ENCODE peak calls at places on chromosomes 16 and 17, in seven cellular contexts. N, G, H, Y, V, U and B are unnamed samples.
A peak's percentile ranks its signal among the peaks of the same experiment; 100 is the strongest.

GRCh38 chr17:43720311-43721060 is 38.1 kb downstream of the SOST start:
- DNase-seq in N (peak; percentile 61), G (no peak), H (peak; percentile 73), Y (peak; percentile 68), V (peak; percentile 27), U (peak; percentile 81), B (peak; percentile 84)

GRCh38 chr17:59277031-59277430 is 54.4 kb upstream of the YPEL2 start:
- DNase-seq in N (no peak), G (no peak), H (peak; percentile 20), Y (no peak), V (no peak), U (no peak), B (no peak)

GRCh38 chr16:9122342-9122741 is 30.9 kb downstream of the HAPSTR1 start:
- DNase-seq in N (no peak), G (no peak), H (no peak), Y (no peak), V (no peak), U (no peak), B (no peak)

GRCh38 chr16:4936181-4936990 is 562 bp downstream of the PPL start:
- DNase-seq in N (no peak), G (no peak), H (no peak), Y (no peak), V (no peak), U (no peak), B (no peak)

GRCh38 chr17:59607817-59608403 is 11.8 kb upstream of the CLTC start:
- DNase-seq in N (no peak), G (no peak), H (no peak), Y (no peak), V (no peak), U (no peak), B (no peak)

GRCh38 chr17:75563063-75563758 is 24.4 kb upstream of the MYO15B start:
- DNase-seq in N (no peak), G (no peak), H (no peak), Y (no peak), V (no peak), U (no peak), B (no peak)

GRCh38 chr16:66927012-66927436 is 1.7 kb upstream of the RRAD start:
- DNase-seq in N (no peak), G (peak; percentile 75), H (no peak), Y (no peak), V (no peak), U (no peak), B (no peak)

GRCh38 chr16:87487361-87487924 is 5.4 kb downstream of the ZCCHC14 start:
- DNase-seq in N (no peak), G (no peak), H (no peak), Y (no peak), V (no peak), U (peak; percentile 48), B (no peak)

GRCh38 chr17:60926466-60927183 is 249.0 kb downstream of the BCAS3 start:
- DNase-seq in N (no peak), G (no peak), H (no peak), Y (no peak), V (no peak), U (no peak), B (no peak)

GRCh38 chr16:24539850-24540484 is 601 bp downstream of the RBBP6 start:
- DNase-seq in N (peak; percentile 32), G (no peak), H (no peak), Y (no peak), V (no peak), U (peak; percentile 27), B (peak; percentile 60)

GRCh38 chr17:42775534-42776098 is 2.4 kb downstream of the VPS25 start:
- DNase-seq in N (no peak), G (no peak), H (no peak), Y (no peak), V (no peak), U (no peak), B (no peak)

GRCh38 chr16:27491894-27492587 is 57.7 kb downstream of the GTF3C1 start:
- DNase-seq in N (no peak), G (no peak), H (no peak), Y (no peak), V (no peak), U (no peak), B (no peak)

GRCh38 chr17:62718420-62718819 is 89.7 kb downstream of the MARCHF10 start:
- DNase-seq in N (no peak), G (no peak), H (no peak), Y (no peak), V (no peak), U (no peak), B (no peak)

GRCh38 chr16:53817117-53817516 is 113.2 kb downstream of the FTO start:
- DNase-seq in N (no peak), G (peak; percentile 82), H (no peak), Y (no peak), V (no peak), U (no peak), B (no peak)

GRCh38 chr16:2598723-2599122 is 60.9 kb downstream of the PDPK1 start:
- DNase-seq in N (no peak), G (no peak), H (no peak), Y (no peak), V (no peak), U (no peak), B (no peak)

GRCh38 chr16:81996664-81997529 is 14.4 kb downstream of the SDR42E1 start:
- DNase-seq in N (no peak), G (peak; percentile 31), H (no peak), Y (no peak), V (no peak), U (no peak), B (no peak)

GRCh38 chr16:1584926-1585487 is 26.9 kb downstream of the IFT140 start:
- DNase-seq in N (no peak), G (no peak), H (no peak), Y (no peak), V (no peak), U (no peak), B (no peak)

GRCh38 chr17:49132699-49133364 is at the start of gene B4GALNT2:
- DNase-seq in N (peak; percentile 3), G (no peak), H (no peak), Y (peak; percentile 4), V (no peak), U (no peak), B (no peak)

GRCh38 chr16:62445909-62446308 is 409.7 kb upstream of the CDH8 start:
- DNase-seq in N (no peak), G (no peak), H (no peak), Y (no peak), V (no peak), U (no peak), B (no peak)

GRCh38 chr17:73341350-73342056 is 29.7 kb upstream of the CDC42EP4 start:
- DNase-seq in N (no peak), G (no peak), H (no peak), Y (no peak), V (no peak), U (no peak), B (no peak)

GRCh38 chr16:25030420-25031131 is 15.4 kb upstream of the ARHGAP17 start:
- DNase-seq in N (no peak), G (no peak), H (no peak), Y (peak; percentile 50), V (no peak), U (no peak), B (no peak)

GRCh38 chr16:90019543-90020259 is 445 bp upstream of the DBNDD1 start:
- DNase-seq in N (peak; percentile 22), G (no peak), H (no peak), Y (peak; percentile 48), V (no peak), U (no peak), B (no peak)

GRCh38 chr17:17681187-17681743 is at the start of gene RAI1:
- DNase-seq in N (peak; percentile 52), G (no peak), H (peak; percentile 79), Y (peak; percentile 80), V (peak; percentile 36), U (no peak), B (peak; percentile 80)

GRCh38 chr17:44518032-44518431 is 14.8 kb upstream of the GPATCH8 start:
- DNase-seq in N (no peak), G (no peak), H (no peak), Y (no peak), V (no peak), U (no peak), B (no peak)

GRCh38 chr16:48447940-48448536 is 62.8 kb upstream of the SIAH1 start:
- DNase-seq in N (no peak), G (no peak), H (no peak), Y (no peak), V (no peak), U (no peak), B (no peak)

GRCh38 chr17:79295307-79295706 is 220.7 kb downstream of the ENGASE start:
- DNase-seq in N (no peak), G (no peak), H (no peak), Y (no peak), V (no peak), U (no peak), B (no peak)

GRCh38 chr16:4263504-4264436 is 9.1 kb downstream of the TFAP4 start:
- DNase-seq in N (no peak), G (no peak), H (no peak), Y (no peak), V (no peak), U (no peak), B (no peak)

GRCh38 chr17:76523084-76524037 is 14.1 kb downstream of the CYGB start:
- DNase-seq in N (peak; percentile 66), G (no peak), H (peak; percentile 47), Y (peak; percentile 77), V (peak; percentile 73), U (peak; percentile 72), B (peak; percentile 82)

GRCh38 chr17:67280279-67280678 is 35.3 kb upstream of the HELZ start:
- DNase-seq in N (no peak), G (no peak), H (no peak), Y (no peak), V (no peak), U (no peak), B (no peak)

GRCh38 chr17:50027639-50028206 is 28.2 kb upstream of the ITGA3 start:
- DNase-seq in N (no peak), G (peak; percentile 93), H (no peak), Y (no peak), V (no peak), U (no peak), B (peak; percentile 36)

GRCh38 chr16:48367443-48368049 is 17.7 kb downstream of the SIAH1 start:
- DNase-seq in N (no peak), G (no peak), H (no peak), Y (no peak), V (no peak), U (no peak), B (no peak)

GRCh38 chr17:3885970-3886369 is 6.9 kb downstream of the CAMKK1 start:
- DNase-seq in N (no peak), G (no peak), H (no peak), Y (no peak), V (no peak), U (no peak), B (no peak)

GRCh38 chr16:49055824-49056545 is 225.7 kb downstream of the CBLN1 start:
- DNase-seq in N (no peak), G (no peak), H (no peak), Y (no peak), V (no peak), U (no peak), B (no peak)

GRCh38 chr17:76683921-76684745 is 26.6 kb downstream of the MXRA7 start:
- DNase-seq in N (no peak), G (no peak), H (no peak), Y (no peak), V (no peak), U (no peak), B (no peak)

GRCh38 chr16:66668777-66669444 is 27.6 kb downstream of the CMTM4 start:
- DNase-seq in N (no peak), G (peak; percentile 53), H (no peak), Y (no peak), V (no peak), U (no peak), B (no peak)

GRCh38 chr16:83994087-83994486 is 26.0 kb downstream of the NECAB2 start:
- DNase-seq in N (no peak), G (peak; percentile 34), H (no peak), Y (no peak), V (no peak), U (no peak), B (no peak)

GRCh38 chr16:78436846-78437245 is 337.4 kb downstream of the WWOX start:
- DNase-seq in N (no peak), G (no peak), H (no peak), Y (no peak), V (no peak), U (no peak), B (no peak)

GRCh38 chr16:29738514-29738913 is 7.3 kb downstream of the C16orf54 start:
- DNase-seq in N (no peak), G (no peak), H (no peak), Y (peak; percentile 82), V (no peak), U (no peak), B (no peak)